ENCODE peak calls at places on chromosomes 6 and 20, in six cellular contexts. G is colonic mucosa, V is neural progenitor cell, P is heart right ventricle, N is aorta, C is neuronal stem cell. D is an unnamed sample.

GRCh38 chr20:37529968-37530600 is 2.4 kb upstream of the BLCAP start:
- DNase-seq in G (no peak), V (no peak), P (no peak), N (no peak), C (no peak), D (peak; percentile 10)

GRCh38 chr6:2990179-2990931 is 9.3 kb upstream of the NQO2 start:
- DNase-seq in G (peak; percentile 55), V (peak; percentile 47), P (no peak), N (no peak), C (no peak), D (peak; percentile 81)

GRCh38 chr6:6001443-6001842 is 5.3 kb downstream of the NRN1 start:
- DNase-seq in G (no peak), V (no peak), P (no peak), N (no peak), C (no peak), D (no peak)

GRCh38 chr6:150492941-150493340 is 106.7 kb upstream of the PLEKHG1 start:
- DNase-seq in G (no peak), V (no peak), P (no peak), N (no peak), C (no peak), D (no peak)

GRCh38 chr20:54002741-54003140 is 67.7 kb downstream of the BCAS1 start:
- DNase-seq in G (no peak), V (no peak), P (no peak), N (no peak), C (no peak), D (no peak)

GRCh38 chr6:1001655-1002349 is 308.9 kb upstream of the EXOC2 start:
- DNase-seq in G (no peak), V (no peak), P (no peak), N (no peak), C (no peak), D (no peak)

GRCh38 chr6:143040018-143040417 is 20.7 kb upstream of the AIG1 start:
- DNase-seq in G (no peak), V (no peak), P (no peak), N (no peak), C (no peak), D (no peak)

GRCh38 chr20:1337441-1337840 is 8.5 kb upstream of the SDCBP2 start:
- DNase-seq in G (no peak), V (no peak), P (no peak), N (no peak), C (no peak), D (peak; percentile 33)

GRCh38 chr6:105364243-105364642 is 38.6 kb downstream of the PREP start:
- DNase-seq in G (no peak), V (no peak), P (no peak), N (no peak), C (no peak), D (no peak)

GRCh38 chr20:58125726-58126125 is 102.7 kb downstream of the ANKRD60 start:
- DNase-seq in G (no peak), V (no peak), P (no peak), N (no peak), C (no peak), D (no peak)

GRCh38 chr6:129860901-129861665 is at the start of gene TMEM244:
- DNase-seq in G (no peak), V (no peak), P (no peak), N (no peak), C (no peak), D (no peak)

GRCh38 chr6:72363844-72364740 is 257.8 kb upstream of the KCNQ5 start:
- DNase-seq in G (no peak), V (no peak), P (no peak), N (peak; percentile 56), C (no peak), D (no peak)

GRCh38 chr20:44212792-44213191 is 2.2 kb upstream of the OSER1 start:
- DNase-seq in G (no peak), V (no peak), P (no peak), N (no peak), C (no peak), D (no peak)

GRCh38 chr6:134551245-134551960 is 233.5 kb upstream of the SGK1 start:
- DNase-seq in G (no peak), V (no peak), P (no peak), N (no peak), C (no peak), D (no peak)

GRCh38 chr6:154404791-154405400 is 48.3 kb upstream of the IPCEF1 start:
- DNase-seq in G (no peak), V (no peak), P (no peak), N (no peak), C (no peak), D (no peak)

GRCh38 chr6:27608916-27609883 is 136.3 kb upstream of the ZNF184 start:
- DNase-seq in G (peak; percentile 41), V (peak; percentile 78), P (no peak), N (no peak), C (no peak), D (no peak)

GRCh38 chr6:10184408-10185187 is 230.3 kb downstream of the TFAP2A start:
- DNase-seq in G (no peak), V (no peak), P (no peak), N (no peak), C (no peak), D (no peak)

GRCh38 chr6:140051521-140052455 is 677.3 kb upstream of the CITED2 start:
- DNase-seq in G (no peak), V (no peak), P (no peak), N (no peak), C (no peak), D (peak; percentile 12)

GRCh38 chr6:99467509-99468106 is 42.5 kb upstream of the PNISR start:
- DNase-seq in G (no peak), V (peak; percentile 34), P (no peak), N (no peak), C (peak; percentile 8), D (no peak)

DNA sequence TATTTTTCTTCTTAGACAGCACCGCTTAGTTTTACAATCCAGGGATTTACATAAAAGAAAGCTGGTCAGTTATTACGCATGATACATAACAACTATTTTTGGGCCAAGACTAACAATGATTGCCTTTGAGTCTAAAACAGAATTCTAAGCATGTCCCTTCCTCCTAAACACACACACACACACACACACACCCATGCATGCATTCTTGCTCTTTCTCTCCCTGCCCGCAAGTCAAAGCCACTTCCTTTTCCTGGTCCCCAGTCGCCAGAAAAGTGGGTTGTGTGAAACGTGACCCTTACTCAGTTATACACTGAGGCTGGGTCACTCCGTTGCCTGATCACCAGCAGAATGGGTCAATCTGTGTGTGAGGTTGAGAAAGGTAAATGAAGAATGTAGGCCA is 31.4 kb downstream of the FYN start:
- DNase-seq in G (peak; percentile 44), V (no peak), P (no peak), N (peak; percentile 53), C (no peak), D (no peak)
- H3K4me1 ChIP-seq in G (no peaks in the 10 kb centered on the region), V (peaks cover 65% of the 10 kb centered on the region), P (peaks cover 64% of the 10 kb centered on the region), N (no peaks in the 10 kb centered on the region), C (peaks cover 36% of the 10 kb centered on the region), D (no peaks in the 10 kb centered on the region)

GRCh38 chr6:83514877-83515466 is 2.6 kb downstream of the PRSS35 start:
- DNase-seq in G (peak; percentile 42), V (peak; percentile 67), P (no peak), N (no peak), C (peak; percentile 56), D (peak; percentile 61)

GRCh38 chr6:83517500-83517899 is 5.2 kb downstream of the PRSS35 start:
- DNase-seq in G (no peak), V (no peak), P (no peak), N (no peak), C (no peak), D (no peak)

GRCh38 chr6:83518946-83519489 is 6.7 kb downstream of the PRSS35 start:
- DNase-seq in G (no peak), V (peak; percentile 29), P (no peak), N (no peak), C (no peak), D (no peak)
- H3K27ac ChIP-seq in G (no peak overlapping the region), V (no peak overlapping the region), P (no peak overlapping the region), N (no peak overlapping the region), C (no peak overlapping the region), D (no peak overlapping the region)

GRCh38 chr20:17955302-17955701 is 13.3 kb downstream of the SNX5 start:
- DNase-seq in G (no peak), V (no peak), P (no peak), N (no peak), C (no peak), D (no peak)

GRCh38 chr20:17959257-17959627 is 9.4 kb downstream of the SNX5 start:
- DNase-seq in G (no peak), V (no peak), P (no peak), N (no peak), C (no peak), D (no peak)

GRCh38 chr20:17958326-17959256 is 10.0 kb downstream of the SNX5 start:
- DNase-seq in G (no peak), V (no peak), P (no peak), N (no peak), C (no peak), D (no peak)

GRCh38 chr20:17956099-17956685 is 12.4 kb downstream of the SNX5 start:
- DNase-seq in G (no peak), V (no peak), P (no peak), N (no peak), C (no peak), D (no peak)

DNA sequence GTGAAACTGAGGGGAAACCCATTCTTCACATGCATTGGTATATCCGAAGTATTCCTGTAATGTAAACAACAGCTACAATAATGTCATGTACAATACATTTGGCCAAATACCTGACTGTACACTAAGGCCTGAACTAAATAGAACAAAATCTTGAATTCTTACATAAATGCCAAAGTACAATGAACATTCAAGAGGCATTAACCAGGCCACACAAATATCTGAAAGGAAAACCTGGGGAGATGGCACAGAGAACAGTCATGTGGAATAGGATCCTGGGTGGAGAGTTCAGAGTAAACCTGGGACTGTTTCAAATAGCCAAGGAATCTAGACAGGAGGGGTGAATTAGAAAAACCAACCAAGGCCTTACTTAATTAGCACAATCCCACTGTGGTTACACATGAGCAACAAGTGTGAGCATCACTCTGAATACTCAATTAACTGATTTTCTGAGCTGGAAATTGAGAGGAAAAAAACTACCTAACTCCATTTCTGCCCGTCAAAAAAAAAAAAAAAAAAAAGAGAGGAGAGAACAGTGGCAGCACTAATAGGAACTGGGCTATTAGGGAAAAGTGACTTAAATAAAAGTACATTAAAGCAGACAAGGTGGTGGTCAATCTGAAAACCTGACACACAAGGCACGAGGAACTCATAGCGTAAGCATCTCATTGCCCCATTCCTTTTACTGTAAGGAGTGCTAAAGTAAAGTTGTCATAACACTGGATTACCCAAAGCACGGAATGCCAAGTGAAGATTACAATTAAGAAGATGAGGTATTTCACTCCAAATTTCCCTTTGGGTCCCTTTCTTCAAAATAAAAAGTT is 10.9 kb downstream of the SNX5 start:
- DNase-seq in G (no peak), V (no peak), P (no peak), N (no peak), C (no peak), D (no peak)
- H3K4me1 ChIP-seq in G (peaks cover 17% of the 10 kb centered on the region), V (peaks cover 17% of the 10 kb centered on the region), P (peaks cover 68% of the 10 kb centered on the region), N (peaks cover 1% of the 10 kb centered on the region), C (peaks cover 7% of the 10 kb centered on the region), D (peaks cover 54% of the 10 kb centered on the region)

DNA sequence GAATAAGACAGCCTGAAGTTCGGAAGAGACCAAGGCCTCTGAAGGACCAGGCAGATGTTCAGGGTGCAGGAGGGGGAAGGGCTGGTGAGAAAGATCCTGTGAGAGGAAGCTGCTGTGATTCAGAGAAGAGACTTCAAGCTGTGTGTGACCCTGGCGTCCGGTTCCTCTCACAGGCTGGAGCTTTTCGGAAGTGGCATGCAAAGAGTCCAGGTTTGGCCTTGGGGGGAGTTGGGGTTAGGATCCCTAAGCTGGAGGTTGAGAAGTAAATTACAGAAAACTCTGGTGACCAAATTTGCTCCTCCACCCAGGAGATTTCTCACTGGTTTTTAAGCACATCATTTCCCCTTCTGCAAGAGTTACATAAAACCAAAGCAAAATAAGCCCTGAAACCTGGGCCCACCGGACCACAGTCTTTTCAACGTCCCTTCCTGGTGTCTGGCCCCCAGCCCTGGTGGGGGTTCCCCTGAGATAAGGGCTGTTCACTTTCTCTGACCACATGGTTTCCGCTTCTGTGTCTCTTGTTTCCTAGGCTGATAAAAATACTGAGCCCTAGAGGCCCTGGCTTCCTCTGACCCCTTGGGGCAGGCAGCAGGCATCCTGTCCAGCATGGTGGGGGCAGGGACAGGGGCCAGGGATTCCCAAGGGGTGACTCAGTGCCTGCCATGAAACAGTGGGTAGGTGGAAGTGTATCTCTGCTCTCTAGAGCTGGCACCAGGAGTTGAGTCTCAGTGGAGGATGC is 12.0 kb upstream of the LTA start:
- DNase-seq in G (no peak), V (no peak), P (peak; percentile 67), N (peak; percentile 79), C (no peak), D (peak; percentile 82)
- H3K27ac ChIP-seq in G (peak overlapping the region; percentile 36), V (no peak overlapping the region), P (peak overlapping the region; percentile 77), N (no peak overlapping the region), C (no peak overlapping the region), D (peak overlapping the region; percentile 12)